ENCODE peak calls at places on chromosomes 2 and 18, in nine cellular contexts. T is IMR-90, M is OCI-LY7, X is mammary epithelial cell, B is fibroblast of lung, G is H9, S is K562, E is endothelial cell of umbilical vein, I is SK-N-SH. J is an unnamed sample.

GRCh38 chr2:172204309-172204708 is 101.6 kb upstream of the DLX2 start:
- DNase-seq in I (no peak), M (no peak), G (no peak), B (peak), S (no peak), T (peak), X (no peak), E (no peak), J (no peak)

GRCh38 chr2:196169521-196169920 is 1.9 kb downstream of the STK17B start:
- DNase-seq in X (no peak), S (no peak), B (no peak), I (no peak), G (no peak), E (peak), T (no peak), M (no peak), J (no peak)

GRCh38 chr2:216217904-216218260 is 108.7 kb downstream of the XRCC5 start:
- DNase-seq in E (no peak), M (no peak), S (no peak), G (no peak), B (no peak), T (no peak), I (no peak), X (no peak), J (no peak)

GRCh38 chr18:45838302-45839070 is 13.0 kb downstream of the SIGLEC15 start:
- DNase-seq in T (no peak), I (peak), S (no peak), E (no peak), M (no peak), G (no peak), B (no peak), X (no peak), J (no peak)

GRCh38 chr2:223896751-223897320 is 48.3 kb downstream of the WDFY1 start:
- DNase-seq in E (no peak), B (peak), S (no peak), X (peak), T (peak), G (no peak), M (peak), I (no peak), J (no peak)

GRCh38 chr2:36177282-36177681 is 178.3 kb upstream of the CRIM1 start:
- DNase-seq in X (peak), B (no peak), E (peak), G (no peak), T (no peak), I (no peak), M (no peak), S (no peak), J (no peak)

GRCh38 chr2:207252979-207253640 is 87.4 kb upstream of the KLF7 start:
- DNase-seq in E (no peak), I (peak), G (no peak), X (no peak), B (no peak), M (no peak), T (peak), S (no peak), J (peak)

GRCh38 chr2:159744363-159744762 is 32.1 kb downstream of the MARCHF7 start:
- DNase-seq in I (no peak), G (no peak), B (no peak), S (no peak), T (peak), E (peak), X (no peak), M (no peak), J (no peak)

GRCh38 chr2:52810460-52810859 is 957.1 kb upstream of the CHAC2 start:
- DNase-seq in I (peak), B (peak), E (peak), M (no peak), S (no peak), X (peak), G (peak), T (peak), J (peak)

GRCh38 chr2:177164131-177164530 is 48.5 kb upstream of the HNRNPA3 start:
- DNase-seq in M (no peak), B (no peak), T (no peak), X (no peak), S (no peak), G (no peak), I (no peak), E (no peak), J (no peak)

GRCh38 chr2:216584112-216584511 is 49.1 kb upstream of the IGFBP2 start:
- DNase-seq in S (no peak), X (no peak), E (no peak), T (no peak), M (no peak), B (no peak), G (no peak), I (no peak), J (no peak)

DNA sequence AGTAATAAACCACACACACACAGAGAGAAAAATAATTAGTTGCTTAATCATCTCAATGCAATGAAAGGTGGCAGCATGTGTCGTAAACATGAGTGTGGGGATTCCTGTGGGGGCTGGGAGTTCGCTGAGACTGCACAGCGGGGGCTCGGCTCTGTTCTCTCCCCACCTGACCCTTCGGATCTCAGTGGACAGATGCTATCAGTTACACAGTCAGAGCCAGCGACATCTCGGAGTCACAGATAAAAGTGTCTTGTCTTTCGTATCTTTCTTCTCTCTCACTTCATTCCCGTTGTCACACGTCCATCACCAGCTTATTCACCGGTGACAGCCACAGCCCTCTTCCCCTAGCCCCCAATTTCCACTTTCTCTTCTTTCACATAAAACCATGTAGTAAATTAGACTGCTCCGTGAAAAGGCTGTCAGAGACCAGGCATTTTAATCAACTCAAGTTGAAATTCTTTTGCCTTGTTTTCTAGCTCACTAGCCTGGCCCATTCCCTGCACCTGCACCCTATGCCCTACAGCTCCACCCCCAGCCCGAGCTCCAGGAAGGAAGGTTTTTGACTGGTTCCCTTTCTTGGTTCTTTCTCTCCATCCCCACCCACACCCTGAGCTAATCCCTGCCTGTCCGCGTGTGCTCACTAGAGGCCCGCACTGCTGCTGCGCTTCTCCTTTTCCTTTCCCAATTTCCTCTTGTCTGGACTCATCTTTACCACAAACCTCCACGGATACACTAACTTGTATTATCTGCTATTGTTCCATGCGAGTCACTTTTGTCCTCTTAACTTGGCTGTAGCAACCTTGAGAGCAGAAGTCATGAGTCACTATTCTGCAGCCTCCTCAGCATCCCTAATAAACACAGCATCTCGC is 36.8 kb downstream of the COLEC12 start:
- DNase-seq in G (peak), I (no peak), S (no peak), E (no peak), B (no peak), T (peak), X (no peak), M (no peak), J (peak)
- H2AFZ ChIP-seq in G (no peak), I (no peak), S (no peak), E (no peak), B (no peak), T (no peak), X (no peak), M (no peak), J (peak)

DNA sequence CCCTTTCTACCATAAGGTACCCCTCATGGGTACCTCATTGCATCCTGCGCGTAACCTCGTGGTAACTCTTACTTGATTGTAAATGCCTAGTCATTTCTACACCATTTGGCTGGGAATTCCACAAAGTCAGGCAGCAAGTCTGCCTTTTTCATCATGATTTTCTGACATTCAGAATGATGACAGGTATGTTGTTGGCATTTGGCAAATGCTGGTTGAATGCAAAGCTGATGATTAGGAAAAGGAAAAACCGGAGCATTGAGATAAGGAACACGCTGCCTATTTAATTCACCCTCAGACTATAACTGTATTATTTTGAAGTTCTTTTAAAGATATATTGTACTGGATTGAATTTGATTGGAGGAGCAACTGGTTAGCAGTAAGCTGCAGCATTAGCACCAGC is 520.3 kb downstream of the LRP1B start:
- DNase-seq in T (no peak), S (no peak), E (peak), B (no peak), X (no peak), I (no peak), M (no peak), G (no peak), J (peak)
- H3K4me2 ChIP-seq in T (no peak), S (no peak), E (peak), B (no peak), X (no peak), I (no peak), M (no peak), G (peak), J (peak)

GRCh38 chr2:170917219-170917851 is 11.7 kb upstream of the GORASP2 start:
- DNase-seq in B (no peak), E (no peak), X (no peak), T (no peak), M (no peak), I (no peak), G (peak), S (no peak), J (peak)
- TF ChIP-seq CTCF in B (no peak), E (no peak), X (no peak), T (no peak), M (no peak), I (no peak), G (no peak), S (no peak), J (no peak)

GRCh38 chr2:112881217-112882000 is 29.6 kb upstream of the IL37 start:
- DNase-seq in S (peak), I (no peak), G (no peak), E (peak), B (peak), X (peak), M (peak), T (peak), J (no peak)

GRCh38 chr2:112880081-112880531 is 30.9 kb upstream of the IL37 start:
- DNase-seq in I (no peak), S (no peak), M (peak), T (peak), X (peak), B (peak), G (no peak), E (no peak), J (no peak)

GRCh38 chr2:112883669-112884068 is 27.3 kb upstream of the IL37 start:
- DNase-seq in T (no peak), E (no peak), M (no peak), X (no peak), G (no peak), I (no peak), S (no peak), B (no peak), J (no peak)

GRCh38 chr2:112879491-112880041 is 31.4 kb upstream of the IL37 start:
- DNase-seq in S (no peak), X (no peak), T (no peak), B (no peak), G (no peak), E (no peak), I (no peak), M (peak), J (no peak)

DNA sequence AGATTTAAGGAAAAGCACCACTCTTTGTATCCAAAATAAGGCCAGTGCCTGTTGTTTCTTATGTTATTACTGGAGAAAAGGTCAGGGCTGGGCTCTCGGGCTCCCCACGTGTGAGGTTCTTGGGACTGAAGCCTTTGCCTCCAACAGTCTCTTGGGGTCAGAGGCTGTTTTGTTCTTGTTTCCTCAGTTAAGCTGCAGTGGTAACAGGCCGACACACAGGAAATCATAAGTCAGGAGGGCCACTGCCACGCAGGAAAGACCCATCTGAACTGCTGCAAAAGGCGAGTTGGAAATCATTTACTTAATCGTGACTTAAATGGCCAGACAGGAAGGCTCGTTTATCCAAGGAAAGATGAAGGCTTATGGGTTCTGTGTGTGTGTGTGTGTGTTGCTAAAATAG is 30.3 kb upstream of the IL37 start:
- DNase-seq in B (no peak), M (peak), G (no peak), S (no peak), X (no peak), E (peak), T (peak), I (no peak), J (no peak)
- H2AFZ ChIP-seq in B (no peak), M (peak), G (no peak), S (peak), X (no peak), E (no peak), T (peak), I (no peak), J (peak)

GRCh38 chr2:218645126-218645525 is 14.3 kb downstream of the ZNF142 start:
- DNase-seq in T (peak), E (peak), G (no peak), B (peak), X (peak), S (no peak), M (no peak), I (no peak), J (no peak)
- H3K4me2 ChIP-seq in T (no peak), E (no peak), G (no peak), B (no peak), X (no peak), S (no peak), M (no peak), I (no peak), J (no peak)

DNA sequence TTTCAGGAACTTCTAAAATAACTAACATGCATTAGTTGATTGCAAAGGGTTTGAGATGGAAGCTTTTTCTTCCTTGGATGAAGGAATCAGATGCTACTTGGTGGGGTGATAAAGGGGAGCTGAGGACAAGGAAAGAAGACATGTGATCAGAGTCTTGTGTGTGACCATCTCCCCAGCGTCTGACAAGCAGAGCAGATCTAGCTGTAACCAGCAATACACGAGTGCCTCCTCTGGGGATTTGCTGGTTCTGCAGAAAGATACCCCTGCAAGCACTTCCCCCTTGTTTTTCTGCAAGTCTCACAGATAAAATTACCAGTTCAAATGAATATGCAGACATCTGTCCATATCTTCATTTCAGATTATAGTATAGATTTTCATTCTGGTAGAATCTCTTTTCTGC is 2.7 kb downstream of the CDH7 start:
- DNase-seq in G (peak), I (peak), X (no peak), M (peak), T (no peak), S (no peak), B (peak), E (no peak), J (peak)
- TF ChIP-seq CTCF in G (peak), I (peak), X (no peak), M (peak), T (no peak), S (no peak), B (peak), E (no peak), J (peak)